ENCODE peak calls at places on chromosome 4, in five cellular contexts. Q is ELR; L is stimulated activated CD8-positive, alpha-beta memory T cell treated with anti-CD3 and anti-CD28 coated beads, Interleukin-15, amount 100 ng/mL, for 4 hours; W is HTR-8/SVneo; N is BE2C. O is an unnamed sample.

GRCh38 chr4:112253382-112254000 is 21.9 kb downstream of the AP1AR start:
- DNase-seq in Q (no peak), L (no peak), W (no peak), N (no peak), O (no peak)

GRCh38 chr4:71827811-71828210 is 43.9 kb upstream of the GC start:
- DNase-seq in Q (no peak), L (no peak), W (no peak), N (no peak), O (no peak)

GRCh38 chr4:46653842-46654241 is 255.2 kb downstream of the COX7B2 start:
- DNase-seq in Q (no peak), L (no peak), W (no peak), N (no peak), O (no peak)

GRCh38 chr4:126779001-126779400 is 853.8 kb upstream of the INTU start:
- DNase-seq in Q (no peak), L (no peak), W (no peak), N (no peak), O (peak)

GRCh38 chr4:55729306-55730142 is 90.1 kb upstream of the EXOC1L start:
- DNase-seq in Q (no peak), L (no peak), W (no peak), N (no peak), O (peak)

GRCh38 chr4:108351806-108352205 is 183.1 kb upstream of the LEF1 start:
- DNase-seq in Q (no peak), L (no peak), W (no peak), N (no peak), O (no peak)

GRCh38 chr4:184169225-184169867 is 48.3 kb downstream of the ENPP6 start:
- DNase-seq in Q (no peak), L (no peak), W (no peak), N (no peak), O (no peak)

GRCh38 chr4:39255266-39255665 is 72.9 kb downstream of the WDR19 start:
- DNase-seq in Q (peak), L (no peak), W (peak), N (no peak), O (peak)

GRCh38 chr4:116839826-116840225 is 245.6 kb downstream of the TRAM1L1 start:
- DNase-seq in Q (peak), L (no peak), W (no peak), N (peak), O (peak)

GRCh38 chr4:173801876-173802713 is 272.1 kb upstream of the HAND2 start:
- DNase-seq in Q (no peak), L (no peak), W (no peak), N (no peak), O (no peak)

GRCh38 chr4:142818476-142818875 is 27.6 kb downstream of the INPP4B start:
- DNase-seq in Q (peak), L (no peak), W (no peak), N (no peak), O (peak)

GRCh38 chr4:71241467-71242401 is 97.1 kb upstream of the SLC4A4 start:
- DNase-seq in Q (no peak), L (no peak), W (no peak), N (no peak), O (no peak)

GRCh38 chr4:119315036-119315435 is 6.9 kb downstream of the FABP2 start:
- DNase-seq in Q (no peak), L (no peak), W (no peak), N (no peak), O (no peak)

GRCh38 chr4:1244081-1244977 is 4.6 kb downstream of the CTBP1 start:
- DNase-seq in Q (no peak), L (no peak), W (no peak), N (peak), O (no peak)

GRCh38 chr4:24752140-24752539 is 43.2 kb upstream of the SOD3 start:
- DNase-seq in Q (no peak), L (no peak), W (no peak), N (no peak), O (no peak)

GRCh38 chr4:111213520-111213919 is 590.6 kb upstream of the PITX2 start:
- DNase-seq in Q (no peak), L (no peak), W (no peak), N (no peak), O (no peak)

GRCh38 chr4:38468491-38468890 is 195.5 kb upstream of the KLF3 start:
- DNase-seq in Q (no peak), L (no peak), W (no peak), N (no peak), O (no peak)

GRCh38 chr4:53744446-53745160 is 153.3 kb upstream of the LNX1 start:
- DNase-seq in Q (no peak), L (no peak), W (no peak), N (peak), O (no peak)

GRCh38 chr4:1245481-1246051 is 3.4 kb downstream of the CTBP1 start:
- DNase-seq in Q (no peak), L (no peak), W (no peak), N (peak), O (no peak)

GRCh38 chr4:26061248-26061986 is 147.4 kb downstream of the SMIM20 start:
- DNase-seq in Q (peak), L (no peak), W (peak), N (peak), O (peak)

GRCh38 chr4:132540797-132541196 is 608.3 kb upstream of the PCDH10 start:
- DNase-seq in Q (no peak), L (no peak), W (no peak), N (no peak), O (no peak)

GRCh38 chr4:15100380-15100779 is 98.1 kb downstream of the CPEB2 start:
- DNase-seq in Q (no peak), L (no peak), W (no peak), N (no peak), O (no peak)